ENCODE peak calls at places on chromosomes 3 and 15, in eight cellular contexts. U is skeletal muscle cell, P is NCI-H1930, Y is putamen, O is DMS53, V is neural progenitor cell, W is NCI-H510A treated with DMSO at 0.1 percent for 48 hours, M is body of pancreas. L is an unnamed sample.

GRCh38 chr3:98772022-98772421 is 8.9 kb downstream of the ST3GAL6 start:
- DNase-seq in U (no peak), P (no peak), Y (no peak), O (no peak), V (no peak), W (peak), M (no peak), L (no peak)

GRCh38 chr3:140906785-140907184 is 34.9 kb upstream of the SLC25A36 start:
- DNase-seq in U (no peak), P (no peak), Y (no peak), O (no peak), V (no peak), W (no peak), M (no peak), L (no peak)

GRCh38 chr15:66923438-66923881 is 141.9 kb upstream of the SMAD3 start:
- DNase-seq in U (no peak), P (no peak), Y (no peak), O (peak), V (peak), W (no peak), M (peak), L (no peak)

GRCh38 chr3:11996500-11996899 is 7.7 kb upstream of the SYN2 start:
- DNase-seq in U (no peak), P (no peak), Y (no peak), O (no peak), V (no peak), W (no peak), M (no peak), L (no peak)

GRCh38 chr3:33067484-33067883 is 29.5 kb downstream of the GLB1 start:
- DNase-seq in U (no peak), P (no peak), Y (no peak), O (peak), V (no peak), W (no peak), M (no peak), L (no peak)

GRCh38 chr15:71106802-71107500 is 8.3 kb upstream of the THSD4 start:
- DNase-seq in U (no peak), P (no peak), Y (no peak), O (no peak), V (no peak), W (no peak), M (no peak), L (no peak)

GRCh38 chr3:141074529-141074928 is 23.4 kb downstream of the SPSB4 start:
- DNase-seq in U (no peak), P (no peak), Y (no peak), O (no peak), V (peak), W (no peak), M (no peak), L (no peak)

GRCh38 chr15:71151061-71151460 is 35.8 kb downstream of the THSD4 start:
- DNase-seq in U (no peak), P (no peak), Y (no peak), O (no peak), V (no peak), W (no peak), M (no peak), L (no peak)

GRCh38 chr15:56491110-56491722 is 26.3 kb upstream of the MNS1 start:
- DNase-seq in U (peak), P (peak), Y (peak), O (peak), V (peak), W (peak), M (peak), L (peak)

GRCh38 chr3:108818404-108818803 is 4.2 kb upstream of the TRAT1 start:
- DNase-seq in U (no peak), P (peak), Y (no peak), O (peak), V (peak), W (peak), M (peak), L (no peak)

GRCh38 chr3:4332991-4333390 is 29.8 kb downstream of the SETMAR start:
- DNase-seq in U (no peak), P (no peak), Y (no peak), O (no peak), V (no peak), W (no peak), M (no peak), L (no peak)

GRCh38 chr3:126511291-126511690 is 6.3 kb downstream of the UROC1 start:
- DNase-seq in U (no peak), P (no peak), Y (no peak), O (no peak), V (no peak), W (no peak), M (no peak), L (no peak)

GRCh38 chr15:38878026-38878425 is 313.4 kb upstream of the RASGRP1 start:
- DNase-seq in U (no peak), P (no peak), Y (no peak), O (peak), V (no peak), W (no peak), M (no peak), L (no peak)